ENCODE peak calls at places on chromosomes 4 and X, in nine cellular contexts. T, D, U, Z, E, P, I, V and S are unnamed samples.

GRCh38 chrX:12872741-12873140 is 5.9 kb downstream of the TLR7 start:
- DNase-seq in T (no peak), D (no peak), U (no peak), Z (no peak), E (no peak), P (no peak), I (no peak), V (no peak), S (no peak)

GRCh38 chr4:152165146-152165545 is 370.7 kb downstream of the FBXW7 start:
- DNase-seq in T (peak), D (no peak), U (no peak), Z (no peak), E (no peak), P (peak), I (no peak), V (no peak), S (no peak)

GRCh38 chrX:103616676-103617186 is 9.0 kb downstream of the TCEAL3 start:
- DNase-seq in T (no peak), D (no peak), U (no peak), Z (no peak), E (no peak), P (no peak), I (no peak), V (no peak), S (no peak)

GRCh38 chr4:156476359-156476758 is 495.2 kb downstream of the PDGFC start:
- DNase-seq in T (peak), D (no peak), U (peak), Z (no peak), E (no peak), P (no peak), I (no peak), V (no peak), S (no peak)

GRCh38 chr4:123866796-123867195 is 470.2 kb downstream of the SPRY1 start:
- DNase-seq in T (no peak), D (no peak), U (no peak), Z (no peak), E (no peak), P (no peak), I (no peak), V (no peak), S (no peak)

GRCh38 chrX:154834562-154834961 is at the start of gene SMIM9:
- DNase-seq in T (no peak), D (no peak), U (no peak), Z (no peak), E (no peak), P (no peak), I (no peak), V (no peak), S (no peak)

GRCh38 chr4:162803378-162803777 is 363.3 kb downstream of the NAF1 start:
- DNase-seq in T (no peak), D (no peak), U (no peak), Z (no peak), E (no peak), P (no peak), I (no peak), V (no peak), S (no peak)

GRCh38 chr4:74267998-74268606 is 40.2 kb upstream of the EPGN start:
- DNase-seq in T (peak), D (no peak), U (peak), Z (no peak), E (no peak), P (peak), I (no peak), V (no peak), S (no peak)

GRCh38 chrX:153538424-153538823 is 21.0 kb downstream of the ATP2B3 start:
- DNase-seq in T (no peak), D (no peak), U (no peak), Z (no peak), E (no peak), P (no peak), I (no peak), V (no peak), S (no peak)

GRCh38 chr4:71830497-71831178 is 46.8 kb upstream of the GC start:
- DNase-seq in T (no peak), D (no peak), U (no peak), Z (no peak), E (no peak), P (no peak), I (no peak), V (no peak), S (no peak)

GRCh38 chr4:94127707-94128328 is 79.8 kb upstream of the SMARCAD1 start:
- DNase-seq in T (peak), D (no peak), U (peak), Z (no peak), E (no peak), P (no peak), I (no peak), V (peak), S (no peak)

GRCh38 chr4:38109896-38110295 is 149.7 kb downstream of the PTTG2 start:
- DNase-seq in T (no peak), D (no peak), U (no peak), Z (no peak), E (no peak), P (peak), I (no peak), V (peak), S (no peak)

GRCh38 chr4:7397206-7398103 is 37.3 kb downstream of the PSAPL1 start:
- DNase-seq in T (no peak), D (no peak), U (no peak), Z (peak), E (no peak), P (no peak), I (no peak), V (no peak), S (no peak)

GRCh38 chr4:139935911-139936310 is 218.1 kb downstream of the MAML3 start:
- DNase-seq in T (no peak), D (no peak), U (no peak), Z (no peak), E (no peak), P (no peak), I (no peak), V (no peak), S (no peak)